ENCODE peak calls at places on chromosomes 7 and 10, in five cellular contexts. I, Y, F, G and W are unnamed samples.

GRCh38 chr7:127809285-127809702 is 157.3 kb downstream of the SND1 start:
- DNase-seq in I (no peak), Y (no peak), G (no peak), F (peak; percentile 13), W (no peak)

GRCh38 chr10:132458071-132458594 is 61.1 kb downstream of the PWWP2B start:
- DNase-seq in Y (peak; percentile 41), F (no peak), I (peak; percentile 23), G (no peak), W (no peak)

GRCh38 chr7:67553378-67553777 is 556.7 kb downstream of the TYW1 start:
- DNase-seq in G (no peak), F (no peak), I (no peak), Y (no peak), W (no peak)

GRCh38 chr10:10599994-10600393 is 417.7 kb upstream of the CELF2 start:
- DNase-seq in Y (no peak), G (no peak), I (no peak), F (no peak), W (no peak)

GRCh38 chr10:90193240-90193985 is 492.0 kb downstream of the KIF20B start:
- DNase-seq in G (no peak), F (no peak), Y (no peak), I (no peak), W (no peak)

GRCh38 chr7:129773871-129774270 is 162.4 kb downstream of the NRF1 start:
- DNase-seq in G (no peak), Y (no peak), I (no peak), F (no peak), W (no peak)

GRCh38 chr10:24008164-24009066 is 200.5 kb upstream of the KIAA1217 start:
- DNase-seq in Y (no peak), I (no peak), G (no peak), F (no peak), W (no peak)

GRCh38 chr10:131998050-131998844 is 16.5 kb upstream of the BNIP3 start:
- DNase-seq in G (no peak), Y (no peak), I (no peak), F (peak; percentile 22), W (no peak)

GRCh38 chr10:69911571-69912528 is 110.1 kb downstream of the COL13A1 start:
- DNase-seq in Y (peak; percentile 73), F (peak; percentile 21), G (peak; percentile 40), I (no peak), W (no peak)
- H3K27ac ChIP-seq in Y (peak overlapping the region; percentile 53), F (no peak overlapping the region), G (no peak overlapping the region), I (no peak overlapping the region), W (peak overlapping the region; percentile 66)

GRCh38 chr7:130937830-130938229 is 203.8 kb upstream of the KLF14 start:
- DNase-seq in F (no peak), Y (no peak), G (no peak), I (no peak), W (no peak)
- H3K27ac ChIP-seq in F (no peak overlapping the region), Y (no peak overlapping the region), G (no peak overlapping the region), I (no peak overlapping the region), W (peak overlapping the region; percentile 7)

GRCh38 chr7:99109108-99110051 is 34.5 kb downstream of the SMURF1 start:
- DNase-seq in G (no peak), Y (no peak), I (no peak), F (no peak), W (no peak)
- H3K27ac ChIP-seq in G (peak overlapping the region; percentile 98), Y (peak overlapping the region; percentile 68), I (peak overlapping the region; percentile 42), F (peak overlapping the region; percentile 37), W (peak overlapping the region; percentile 95)

GRCh38 chr10:97597778-97598177 is 8.3 kb downstream of the C10orf62 start:
- DNase-seq in I (no peak), G (no peak), F (no peak), Y (no peak), W (no peak)
- H3K27ac ChIP-seq in I (peak overlapping the region; percentile 69), G (no peak overlapping the region), F (no peak overlapping the region), Y (no peak overlapping the region), W (no peak overlapping the region)

DNA sequence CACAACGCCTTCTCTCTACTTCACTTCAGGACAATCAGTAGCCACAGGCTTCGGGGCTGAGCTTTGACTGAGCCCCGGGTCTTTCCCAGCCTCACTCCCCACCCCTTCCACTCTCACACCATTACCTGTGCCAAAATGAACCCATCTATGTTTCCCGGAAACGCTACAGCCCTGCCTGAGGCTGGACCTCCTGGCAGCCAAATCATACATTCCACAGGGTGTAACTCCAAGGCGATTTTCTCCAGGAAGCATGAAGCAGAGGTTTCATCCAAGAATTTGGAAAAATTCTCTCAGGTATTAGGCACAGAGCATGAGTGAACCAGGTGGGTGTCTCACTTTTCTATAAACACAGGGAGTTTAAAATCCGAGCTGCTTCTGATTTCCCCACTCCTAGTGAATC is 286.3 kb downstream of the TNS3 start:
- DNase-seq in Y (no peak), F (no peak), G (no peak), I (no peak), W (no peak)
- H3K27ac ChIP-seq in Y (no peak overlapping the region), F (no peak overlapping the region), G (no peak overlapping the region), I (no peak overlapping the region), W (no peak overlapping the region)

DNA sequence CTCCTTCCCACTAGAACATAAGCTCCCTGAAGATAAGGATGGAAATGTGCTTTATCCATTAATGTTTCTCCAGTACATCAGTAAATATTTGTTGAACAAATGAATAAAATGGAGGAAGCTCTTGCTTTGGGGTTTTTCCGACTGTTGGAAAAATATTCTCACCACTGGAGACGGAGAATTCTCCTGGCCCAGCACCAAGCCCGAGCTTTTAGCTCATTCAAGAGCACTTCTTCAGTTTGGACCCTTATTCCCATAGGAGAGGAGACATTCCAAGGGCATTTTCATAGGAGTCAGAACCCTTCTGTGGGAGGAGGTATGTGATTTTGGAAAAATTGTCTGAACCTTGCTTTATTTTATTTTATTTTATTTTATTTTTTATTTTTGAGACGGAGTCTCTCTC is 21.0 kb downstream of the SUFU start:
- DNase-seq in Y (no peak), I (no peak), G (no peak), F (no peak), W (no peak)
- H3K27ac ChIP-seq in Y (no peak overlapping the region), I (no peak overlapping the region), G (no peak overlapping the region), F (no peak overlapping the region), W (no peak overlapping the region)

DNA sequence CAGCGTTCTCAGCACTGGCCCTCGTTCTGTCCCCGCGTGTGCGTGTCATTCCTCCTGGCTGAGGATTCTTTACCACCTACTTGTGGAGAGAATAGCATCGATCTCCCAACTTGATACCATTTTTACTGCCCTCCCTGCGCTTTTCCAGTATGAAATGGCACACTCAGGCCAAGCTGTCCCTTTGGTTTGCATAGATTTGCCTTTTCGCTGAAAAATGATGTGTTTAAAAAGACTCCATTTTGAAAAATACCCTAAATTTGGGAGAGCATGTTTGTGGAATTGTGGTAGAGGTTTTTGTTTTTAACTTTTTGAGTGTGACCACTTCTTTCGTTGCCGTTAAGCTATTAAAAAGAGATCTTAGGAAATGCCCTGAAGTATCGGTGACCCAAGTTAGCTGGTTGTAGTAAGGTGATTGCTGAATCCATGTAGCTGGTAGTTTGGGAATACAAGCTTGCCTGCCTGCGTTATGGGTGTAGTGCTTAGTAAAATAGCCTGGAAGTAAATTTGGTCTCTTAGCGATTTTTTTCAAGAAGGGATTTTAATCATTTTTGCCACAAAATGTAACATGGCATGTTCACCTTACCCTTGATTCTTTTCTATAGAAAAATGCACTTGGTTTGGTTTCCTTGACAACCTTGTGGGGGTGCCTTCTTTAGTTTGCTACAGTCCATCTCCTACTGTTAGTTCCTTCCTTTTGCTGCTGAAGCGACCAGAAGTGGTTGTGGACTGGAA is 998 bp downstream of the ACTR3B start:
- DNase-seq in G (no peak), I (no peak), F (no peak), Y (no peak), W (no peak)
- H3K27ac ChIP-seq in G (peak overlapping the region; percentile 80), I (peak overlapping the region; percentile 88), F (peak overlapping the region; percentile 91), Y (no peak overlapping the region), W (peak overlapping the region; percentile 96)

DNA sequence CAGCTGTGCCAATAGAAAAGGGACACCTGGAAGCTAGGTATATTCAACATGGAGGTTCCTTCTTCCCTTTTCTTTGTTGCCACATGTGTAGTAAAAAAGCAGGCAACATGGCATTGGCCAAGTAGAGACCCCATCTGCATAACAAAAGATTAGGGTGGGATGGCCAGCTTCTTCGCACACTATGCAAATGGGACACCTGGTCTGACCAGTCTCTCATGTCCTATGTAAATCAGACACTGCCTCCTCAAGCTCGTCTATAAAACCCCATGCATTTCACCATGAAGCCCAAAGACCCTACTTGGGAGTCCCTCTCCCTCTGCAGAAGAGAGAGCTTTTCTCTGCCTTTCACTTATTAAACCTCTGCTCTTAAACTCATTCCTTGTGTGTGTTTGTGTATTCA is 53.9 kb downstream of the MYL10 start:
- DNase-seq in F (no peak), Y (no peak), I (no peak), G (no peak), W (peak; percentile 3)
- H3K27ac ChIP-seq in F (no peak overlapping the region), Y (no peak overlapping the region), I (no peak overlapping the region), G (no peak overlapping the region), W (no peak overlapping the region)

DNA sequence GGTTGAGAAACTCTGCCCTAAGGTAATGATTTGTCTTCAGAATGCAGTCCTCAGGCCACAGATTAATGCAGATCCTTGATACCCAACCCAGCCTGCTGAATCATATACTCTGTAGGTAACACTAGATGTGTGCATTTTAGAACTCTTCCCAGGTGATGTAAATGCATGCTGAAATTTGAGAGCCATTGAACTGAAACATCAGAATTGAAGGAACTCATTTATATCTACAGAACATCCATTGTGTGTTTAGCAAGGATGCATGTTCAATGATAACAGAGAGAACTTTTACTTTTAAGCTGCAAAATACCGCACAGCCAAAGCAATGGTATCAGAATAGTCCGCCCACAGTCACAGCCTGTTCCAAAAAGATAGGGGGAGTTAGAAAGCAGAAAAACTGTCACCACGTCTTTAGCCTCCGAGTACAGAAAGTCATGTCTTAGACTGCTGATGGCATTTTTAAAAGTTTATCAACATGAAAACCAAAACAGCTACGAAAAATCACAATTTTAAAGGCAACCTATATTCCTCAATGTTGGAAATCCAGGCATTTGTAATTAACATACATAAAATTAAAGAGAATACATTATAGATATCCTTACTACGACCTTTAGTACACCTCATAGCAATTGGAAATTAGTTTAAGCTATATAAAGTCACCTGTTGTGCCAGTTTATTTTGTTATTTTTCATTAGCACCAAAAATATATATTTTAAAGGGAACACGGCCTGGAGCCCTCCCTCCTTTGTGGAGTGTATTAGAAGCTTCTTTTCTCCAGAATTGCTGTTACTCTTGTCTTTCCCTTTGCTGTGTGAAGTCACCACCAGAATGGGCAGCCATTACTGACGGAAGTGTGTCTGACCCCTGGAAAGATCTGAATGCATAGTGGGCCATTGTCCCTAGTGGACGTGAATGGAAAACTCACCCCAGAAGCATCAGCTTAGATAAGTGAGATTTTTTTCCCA is 65.8 kb upstream of the PRKAR2B start:
- DNase-seq in Y (no peak), I (no peak), G (no peak), F (no peak), W (no peak)
- H3K27ac ChIP-seq in Y (no peak overlapping the region), I (no peak overlapping the region), G (no peak overlapping the region), F (no peak overlapping the region), W (no peak overlapping the region)

DNA sequence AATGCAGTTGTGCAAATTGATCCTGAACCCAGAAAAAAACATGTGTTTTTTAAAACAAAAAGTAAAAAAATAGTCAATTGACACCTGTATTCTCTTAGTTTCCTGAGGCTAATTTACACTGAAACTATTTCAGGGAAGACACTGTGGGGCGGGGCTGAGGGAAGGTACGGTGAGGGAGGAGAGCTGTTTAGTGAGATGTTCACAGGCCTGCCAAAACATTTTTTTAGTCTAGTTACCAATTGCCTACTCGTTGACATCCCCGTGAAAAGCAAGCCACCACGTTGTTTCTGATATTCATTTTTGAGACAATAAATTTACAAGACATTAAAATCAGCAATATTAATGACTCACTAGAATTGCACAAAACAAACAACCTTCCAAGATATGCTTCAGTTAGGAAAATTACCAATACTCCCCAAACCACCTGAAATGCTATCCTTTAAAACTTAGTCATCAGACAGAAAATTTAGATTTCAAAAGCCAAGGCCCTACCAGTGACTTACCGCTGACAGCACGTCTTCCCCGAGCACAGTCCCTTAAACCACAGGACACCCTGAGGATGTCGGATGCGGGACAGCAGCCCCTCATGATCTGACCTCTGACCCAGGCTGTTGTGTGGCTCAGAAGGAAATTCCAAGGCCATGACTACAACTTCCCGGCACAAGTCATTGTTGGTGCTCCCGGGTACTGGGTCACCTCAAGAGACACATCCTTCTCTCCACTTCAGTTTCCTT is 279.2 kb downstream of the PRPF18 start:
- DNase-seq in G (no peak), I (no peak), F (no peak), Y (no peak), W (no peak)
- H3K27ac ChIP-seq in G (no peak overlapping the region), I (no peak overlapping the region), F (no peak overlapping the region), Y (no peak overlapping the region), W (no peak overlapping the region)